ENCODE peak calls at places on chromosomes 16 and 17, in eight cellular contexts. N is HepG2; B is fibroblast of lung; P is CD8-positive, alpha-beta T cell; C is SK-N-MC; G is heart right ventricle; A is neural progenitor cell; S is stomach. H is an unnamed sample. For H3K9me3, the result is how much of the 10 kb centered on the place peaks cover.

GRCh38 chr16:57830890-57831484 is 28.7 kb upstream of the KIFC3 start:
- DNase-seq in N (no peak), B (peak), P (no peak), C (no peak), G (no peak), A (no peak), S (no peak), H (no peak)

GRCh38 chr17:21287703-21288449 is 3.4 kb downstream of the MAP2K3 start:
- DNase-seq in N (peak), B (peak), P (peak), C (no peak), G (peak), A (no peak), S (peak), H (peak)

GRCh38 chr17:32746280-32746679 is 130.6 kb downstream of the MYO1D start:
- DNase-seq in N (no peak), B (no peak), P (no peak), C (no peak), G (no peak), A (no peak), S (no peak), H (no peak)

GRCh38 chr16:88634141-88634993 is 4.0 kb upstream of the IL17C start:
- DNase-seq in N (no peak), B (peak), P (peak), C (no peak), G (peak), A (peak), S (peak), H (peak)

GRCh38 chr16:51851111-51851510 is 695.8 kb downstream of the TOX3 start:
- DNase-seq in N (no peak), B (no peak), P (no peak), C (no peak), G (no peak), A (no peak), S (no peak), H (no peak)

GRCh38 chr16:66741971-66742396 is 9.4 kb downstream of the DYNC1LI2 start:
- DNase-seq in N (no peak), B (peak), P (no peak), C (no peak), G (no peak), A (no peak), S (no peak), H (no peak)

GRCh38 chr16:48318630-48319029 is 66.6 kb downstream of the SIAH1 start:
- DNase-seq in N (no peak), B (peak), P (peak), C (no peak), G (no peak), A (no peak), S (no peak), H (peak)

GRCh38 chr16:4690946-4691665 is 2.3 kb upstream of the NUDT16L1 start:
- DNase-seq in N (no peak), B (no peak), P (no peak), C (no peak), G (no peak), A (no peak), S (no peak), H (no peak)

GRCh38 chr17:80898706-80899105 is 92.9 kb upstream of the CHMP6 start:
- DNase-seq in N (no peak), B (no peak), P (no peak), C (no peak), G (no peak), A (peak), S (no peak), H (no peak)

GRCh38 chr16:57871457-57871856 is 69.2 kb upstream of the KIFC3 start:
- DNase-seq in N (no peak), B (peak), P (no peak), C (no peak), G (no peak), A (no peak), S (no peak), H (no peak)

GRCh38 chr17:82655038-82655479 is 6.8 kb upstream of the WDR45B start:
- DNase-seq in N (no peak), B (no peak), P (no peak), C (no peak), G (no peak), A (no peak), S (peak), H (no peak)

GRCh38 chr17:15441315-15441714 is 26.1 kb downstream of the CDRT4 start:
- DNase-seq in N (no peak), B (peak), P (no peak), C (no peak), G (no peak), A (no peak), S (no peak), H (no peak)

GRCh38 chr17:67443931-67444597 is 67.0 kb downstream of the PITPNC1 start:
- DNase-seq in N (no peak), B (peak), P (no peak), C (no peak), G (no peak), A (no peak), S (no peak), H (no peak)

GRCh38 chr16:11025120-11025531 is 80.8 kb downstream of the CLEC16A start:
- DNase-seq in N (no peak), B (no peak), P (no peak), C (no peak), G (no peak), A (no peak), S (no peak), H (no peak)

GRCh38 chr17:77498056-77498785 is 357.5 kb downstream of the SEC14L1 start:
- DNase-seq in N (no peak), B (no peak), P (no peak), C (no peak), G (no peak), A (no peak), S (no peak), H (peak)

GRCh38 chr16:29922986-29923501 is 3.0 kb downstream of the KCTD13 start:
- DNase-seq in N (no peak), B (no peak), P (no peak), C (no peak), G (no peak), A (no peak), S (no peak), H (no peak)

GRCh38 chr16:57345021-57345420 is 13.6 kb upstream of the CCL22 start:
- DNase-seq in N (no peak), B (no peak), P (no peak), C (no peak), G (no peak), A (no peak), S (no peak), H (no peak)

GRCh38 chr17:34235389-34236028 is 19.6 kb upstream of the CCL2 start:
- DNase-seq in N (no peak), B (peak), P (no peak), C (no peak), G (peak), A (peak), S (peak), H (no peak)

GRCh38 chr17:68378202-68379149 is 78.8 kb downstream of the WIPI1 start:
- DNase-seq in N (peak), B (peak), P (no peak), C (no peak), G (peak), A (peak), S (peak), H (no peak)

GRCh38 chr16:66474750-66475199 is 47.7 kb downstream of the BEAN1 start:
- DNase-seq in N (no peak), B (no peak), P (peak), C (no peak), G (no peak), A (no peak), S (no peak), H (no peak)

GRCh38 chr16:31196324-31197088 is 6.1 kb downstream of the PYCARD start:
- DNase-seq in N (no peak), B (no peak), P (no peak), C (no peak), G (no peak), A (no peak), S (no peak), H (no peak)

GRCh38 chr17:63120406-63120805 is 154.4 kb downstream of the TANC2 start:
- DNase-seq in N (no peak), B (peak), P (no peak), C (no peak), G (no peak), A (no peak), S (no peak), H (no peak)

GRCh38 chr16:86044241-86044671 is 145.3 kb downstream of the IRF8 start:
- DNase-seq in N (peak), B (peak), P (peak), C (no peak), G (peak), A (peak), S (peak), H (peak)

GRCh38 chr16:74903095-74903494 is 81.8 kb downstream of the WDR59 start:
- DNase-seq in N (no peak), B (no peak), P (no peak), C (no peak), G (no peak), A (no peak), S (no peak), H (no peak)

GRCh38 chr17:76738468-76738850 is 540 bp downstream of the MFSD11 start:
- DNase-seq in N (no peak), B (no peak), P (no peak), C (no peak), G (no peak), A (no peak), S (no peak), H (no peak)

GRCh38 chr17:63792055-63792729 is 18.2 kb downstream of the DDX42 start:
- DNase-seq in N (no peak), B (no peak), P (no peak), C (no peak), G (no peak), A (no peak), S (no peak), H (no peak)

GRCh38 chr16:405548-406506 is 4.1 kb downstream of the DECR2 start:
- DNase-seq in N (peak), B (no peak), P (no peak), C (no peak), G (no peak), A (no peak), S (no peak), H (no peak)

GRCh38 chr17:76909971-76910760 is 42.0 kb downstream of the MGAT5B start:
- DNase-seq in N (peak), B (peak), P (peak), C (no peak), G (peak), A (peak), S (peak), H (peak)

GRCh38 chr17:50264263-50265113 is 9.8 kb upstream of the TMEM92 start:
- DNase-seq in N (no peak), B (peak), P (no peak), C (no peak), G (no peak), A (peak), S (no peak), H (no peak)

GRCh38 chr17:21174719-21175118 is 39.2 kb downstream of the TMEM11 start:
- DNase-seq in N (no peak), B (peak), P (no peak), C (no peak), G (no peak), A (no peak), S (peak), H (no peak)

GRCh38 chr17:17913695-17914332 is 58.4 kb downstream of the TOM1L2 start:
- DNase-seq in N (peak), B (peak), P (no peak), C (no peak), G (peak), A (peak), S (peak), H (no peak)

GRCh38 chr17:47164263-47164662 is 24.8 kb downstream of the CDC27 start:
- DNase-seq in N (no peak), B (no peak), P (no peak), C (no peak), G (no peak), A (no peak), S (no peak), H (no peak)

GRCh38 chr17:47161988-47162622 is 27.0 kb downstream of the CDC27 start:
- DNase-seq in N (no peak), B (no peak), P (no peak), C (no peak), G (no peak), A (no peak), S (no peak), H (no peak)

GRCh38 chr17:47165137-47165536 is 24.0 kb downstream of the CDC27 start:
- DNase-seq in N (no peak), B (no peak), P (no peak), C (no peak), G (no peak), A (no peak), S (no peak), H (no peak)

GRCh38 chr17:47159315-47159714 is 29.8 kb downstream of the CDC27 start:
- DNase-seq in N (no peak), B (no peak), P (no peak), C (no peak), G (no peak), A (no peak), S (no peak), H (no peak)
- H3K4me3 ChIP-seq in N (no peak), B (no peak), P (no peak), C (no peak), G (no peak), A (no peak), S (no peak), H (no peak)

GRCh38 chr16:73448970-73449369 is 401.0 kb upstream of the ZFHX3 start:
- DNase-seq in N (no peak), B (no peak), P (no peak), C (no peak), G (no peak), A (no peak), S (no peak), H (no peak)

GRCh38 chr16:73447850-73448249 is 399.9 kb upstream of the ZFHX3 start:
- DNase-seq in N (no peak), B (no peak), P (no peak), C (no peak), G (no peak), A (no peak), S (no peak), H (no peak)
- H3K9me3 ChIP-seq in N (under half), B (under half), P (under half), C (under half), G (under half), A (under half), S (under half), H (under half)

DNA sequence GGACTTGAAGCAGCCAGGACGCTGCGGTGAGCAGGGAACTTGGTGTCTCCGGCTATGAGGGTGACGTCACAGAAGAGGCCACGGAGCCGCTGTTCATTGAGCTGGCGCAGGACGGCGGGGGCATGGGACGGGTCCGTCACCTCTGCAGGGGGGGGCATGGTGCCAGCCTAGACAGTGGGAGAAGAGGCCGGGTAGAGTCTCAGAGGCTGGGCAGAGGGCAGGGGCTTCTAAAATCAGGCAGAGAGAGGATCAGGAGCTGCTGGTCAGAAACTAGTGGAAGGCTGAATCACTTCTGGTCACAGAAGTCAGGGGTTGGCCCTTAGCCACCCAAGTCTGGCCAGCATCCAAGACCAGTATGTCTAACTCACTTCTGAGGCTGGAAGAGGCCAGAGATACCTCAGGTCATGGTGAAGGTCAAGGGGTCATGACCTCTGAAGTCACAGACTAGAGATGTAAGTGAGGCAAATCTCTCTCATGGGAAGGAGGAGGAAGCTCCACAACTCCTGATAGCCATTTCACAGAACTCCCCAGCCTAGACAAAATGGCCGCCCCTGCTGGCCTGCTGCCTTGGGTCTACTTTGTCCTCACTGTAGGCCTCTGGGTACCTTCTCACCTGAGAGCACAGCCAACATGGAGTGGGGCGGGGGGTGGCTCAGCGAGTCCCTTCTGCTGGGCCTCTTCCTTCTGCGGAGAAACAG is 12.6 kb downstream of the ZBTB4 start:
- DNase-seq in N (no peak), B (peak), P (no peak), C (no peak), G (peak), A (no peak), S (peak), H (no peak)
- H3K27ac ChIP-seq in N (no peak), B (peak), P (no peak), C (no peak), G (no peak), A (no peak), S (peak), H (no peak)

GRCh38 chr16:17104654-17105053 is 366.1 kb downstream of the XYLT1 start:
- DNase-seq in N (no peak), B (no peak), P (no peak), C (no peak), G (no peak), A (no peak), S (no peak), H (no peak)
- H3K4me3 ChIP-seq in N (no peak), B (no peak), P (no peak), C (no peak), G (no peak), A (no peak), S (no peak), H (no peak)

DNA sequence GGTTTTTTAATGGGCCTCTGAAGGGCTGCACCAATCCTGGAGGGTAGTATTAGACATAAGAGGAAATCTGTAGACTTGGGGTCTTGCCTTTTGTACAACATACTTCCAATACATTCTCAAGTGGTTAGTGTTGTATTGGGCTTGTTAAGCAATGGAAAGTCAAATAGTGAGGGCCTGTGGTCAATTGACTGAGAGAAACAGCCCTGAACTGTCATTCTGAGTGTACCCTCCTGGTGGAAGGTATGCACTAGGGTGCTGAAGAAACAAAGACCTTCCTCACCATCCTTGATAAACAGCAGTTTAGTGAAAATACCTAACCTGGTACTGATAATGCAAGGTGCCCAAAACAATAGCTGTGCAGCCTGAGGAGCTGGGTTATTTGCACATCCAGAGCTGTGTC is 22.2 kb downstream of the OR2C1 start:
- DNase-seq in N (peak), B (no peak), P (no peak), C (no peak), G (no peak), A (no peak), S (no peak), H (no peak)
- H3K9me3 ChIP-seq in N (under half), B (under half), P (under half), C (under half), G (half or more), A (under half), S (half or more), H (half or more)

DNA sequence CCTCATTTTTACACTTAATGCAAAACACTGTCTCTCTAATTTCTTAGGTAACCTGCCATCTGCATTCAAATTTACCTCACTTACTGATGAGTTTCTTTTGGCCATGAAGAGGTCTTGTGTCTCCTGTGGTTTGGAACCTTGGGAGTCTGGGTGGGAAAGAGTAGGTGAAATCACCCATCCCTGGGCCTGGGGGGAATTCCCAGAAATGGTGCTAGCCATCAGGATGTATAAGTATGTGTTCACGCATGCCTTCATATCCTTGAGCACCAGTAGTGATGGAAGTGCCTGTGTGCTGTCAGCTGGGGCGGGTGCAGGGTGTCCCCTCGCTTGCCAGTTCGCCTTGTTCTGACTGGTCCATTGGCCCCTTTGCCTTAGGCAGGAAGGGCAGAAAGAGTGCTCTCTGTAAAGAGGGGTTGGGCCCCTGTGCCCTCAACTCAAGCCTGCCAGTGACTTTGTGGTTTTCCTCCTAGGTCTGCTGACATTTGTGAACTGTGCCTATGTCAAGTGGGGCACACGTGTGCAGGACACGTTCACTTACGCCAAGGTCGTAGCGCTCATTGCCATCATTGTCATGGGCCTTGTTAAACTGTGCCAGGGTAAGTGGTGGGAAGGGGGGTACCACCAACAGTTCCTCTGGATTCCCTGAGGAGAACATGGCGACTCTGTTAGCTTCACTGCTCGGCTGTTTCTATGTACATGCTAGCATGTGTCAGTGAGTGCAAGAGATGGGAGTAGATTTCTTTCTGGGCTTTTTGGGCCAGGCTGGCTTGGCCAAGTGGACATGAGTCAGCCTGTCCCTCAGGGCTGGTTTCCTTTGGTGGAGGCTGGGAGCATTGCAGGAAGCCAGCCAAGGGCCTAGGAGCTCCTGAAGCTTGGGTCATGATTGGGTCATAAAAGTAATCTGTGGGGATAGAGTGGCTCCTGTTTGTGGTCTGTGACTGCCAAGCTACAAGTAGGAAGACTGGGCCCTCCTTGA is 23.2 kb downstream of the SLC7A6OS start:
- DNase-seq in N (no peak), B (peak), P (peak), C (no peak), G (peak), A (no peak), S (no peak), H (no peak)
- H3K27ac ChIP-seq in N (no peak), B (peak), P (peak), C (no peak), G (peak), A (no peak), S (peak), H (peak)